ENCODE peak calls at places on chromosomes 3 and 15, in seven cellular contexts. F is cardiac fibroblast, S is kidney tubule cell, G is cardiac septum, E is GM12865, O is GM23338, J is T1000. A is an unnamed sample.
A peak's percentile ranks its signal among the peaks of the same experiment; 100 is the strongest.

GRCh38 chr3:101676765-101677435 is at the start of gene ZBTB11:
- DNase-seq in F (peak; percentile 100), S (peak; percentile 100), G (peak; percentile 100), E (peak; percentile 100), O (peak; percentile 100), J (no peak), A (peak; percentile 100)

GRCh38 chr3:17841190-17841828 is 98.9 kb upstream of the TBC1D5 start:
- DNase-seq in F (peak; percentile 71), S (peak; percentile 61), G (peak; percentile 88), E (peak; percentile 69), O (peak; percentile 90), J (peak; percentile 27), A (peak; percentile 37)

GRCh38 chr3:56862352-56863062 is 60.8 kb upstream of the ARHGEF3 start:
- DNase-seq in F (peak; percentile 75), S (peak; percentile 66), G (no peak), E (peak; percentile 5), O (no peak), J (no peak), A (peak; percentile 74)

GRCh38 chr15:55775316-55775715 is 32.4 kb upstream of the PRTG start:
- DNase-seq in F (no peak), S (peak; percentile 19), G (no peak), E (no peak), O (peak; percentile 39), J (peak; percentile 66), A (no peak)

GRCh38 chr3:57756528-57757401 is 656 bp downstream of the SLMAP start:
- DNase-seq in F (peak; percentile 75), S (peak; percentile 72), G (peak; percentile 77), E (peak; percentile 48), O (peak; percentile 62), J (no peak), A (peak; percentile 62)

GRCh38 chr3:64612916-64613526 is 74.8 kb downstream of the ADAMTS9 start:
- DNase-seq in F (no peak), S (no peak), G (no peak), E (no peak), O (peak; percentile 12), J (no peak), A (no peak)

GRCh38 chr3:141368062-141368924 is at the start of gene ZBTB38:
- DNase-seq in F (peak; percentile 99), S (peak; percentile 98), G (peak; percentile 95), E (peak; percentile 85), O (peak; percentile 87), J (peak; percentile 81), A (peak; percentile 96)

GRCh38 chr3:86969500-86970189 is 21.3 kb downstream of the VGLL3 start:
- DNase-seq in F (peak; percentile 84), S (peak; percentile 40), G (no peak), E (peak; percentile 58), O (peak; percentile 84), J (no peak), A (peak; percentile 76)

GRCh38 chr3:128180446-128180845 is 27.2 kb downstream of the EEFSEC start:
- DNase-seq in F (peak; percentile 3), S (no peak), G (no peak), E (no peak), O (no peak), J (no peak), A (peak; percentile 39)

GRCh38 chr15:72516734-72517133 is 42.6 kb downstream of the ARIH1 start:
- DNase-seq in F (no peak), S (no peak), G (no peak), E (peak; percentile 9), O (no peak), J (no peak), A (peak; percentile 13)

A was measured in fibroblast of lung.